ENCODE peak calls at places on chromosomes 1 and 21, in five cellular contexts. R is skeletal muscle cell, G is A549, D is GM23338, L is PC-3. Q is an unnamed sample.

GRCh38 chr1:102572637-102573036 is 535.7 kb downstream of the COL11A1 start:
- DNase-seq in R (no peak), G (no peak), D (no peak), L (peak), Q (no peak)

GRCh38 chr1:115764541-115764940 is 4.0 kb downstream of the CASQ2 start:
- DNase-seq in R (no peak), G (peak), D (peak), L (peak), Q (no peak)

GRCh38 chr1:64043976-64044375 is 159.4 kb upstream of the UBE2U start:
- DNase-seq in R (peak), G (no peak), D (no peak), L (peak), Q (peak)

GRCh38 chr1:75134939-75135828 is 996 bp downstream of the LHX8 start:
- DNase-seq in R (no peak), G (no peak), D (peak), L (no peak), Q (no peak)

GRCh38 chr1:244163131-244163530 is 112.0 kb downstream of the ZBTB18 start:
- DNase-seq in R (peak), G (no peak), D (no peak), L (peak), Q (no peak)

GRCh38 chr1:235767795-235768194 is 98.9 kb downstream of the LYST start:
- DNase-seq in R (no peak), G (no peak), D (no peak), L (no peak), Q (no peak)

GRCh38 chr1:170481000-170481399 is 51.0 kb upstream of the GORAB start:
- DNase-seq in R (no peak), G (no peak), D (no peak), L (no peak), Q (no peak)

GRCh38 chr1:88029899-88030298 is 654.2 kb upstream of the PKN2 start:
- DNase-seq in R (no peak), G (no peak), D (peak), L (no peak), Q (no peak)

GRCh38 chr1:99173282-99173681 is 91.0 kb upstream of the PLPPR4 start:
- DNase-seq in R (no peak), G (no peak), D (no peak), L (no peak), Q (peak)

GRCh38 chr1:9211291-9211811 is 23.2 kb upstream of the H6PD start:
- DNase-seq in R (peak), G (no peak), D (no peak), L (no peak), Q (no peak)

GRCh38 chr21:45150630-45151265 is 76.4 kb downstream of the ADARB1 start:
- DNase-seq in R (no peak), G (no peak), D (no peak), L (no peak), Q (no peak)

GRCh38 chr1:57623039-57623790 is 199.4 kb upstream of the DAB1 start:
- DNase-seq in R (no peak), G (no peak), D (peak), L (no peak), Q (no peak)

GRCh38 chr1:84883286-84883685 is 9.7 kb downstream of the LPAR3 start:
- DNase-seq in R (no peak), G (no peak), D (no peak), L (peak), Q (no peak)

GRCh38 chr1:85307987-85308836 is 31.8 kb upstream of the BCL10 start:
- DNase-seq in R (no peak), G (peak), D (peak), L (peak), Q (no peak)

GRCh38 chr1:101452825-101453224 is 216.0 kb downstream of the S1PR1 start:
- DNase-seq in R (no peak), G (no peak), D (no peak), L (no peak), Q (no peak)

GRCh38 chr1:157678721-157679120 is 21.8 kb downstream of the FCRL3 start:
- DNase-seq in R (no peak), G (no peak), D (no peak), L (no peak), Q (no peak)

GRCh38 chr1:247487057-247487456 is 29.2 kb upstream of the OR2B11 start:
- DNase-seq in R (peak), G (peak), D (peak), L (peak), Q (no peak)

GRCh38 chr1:15013767-15014166 is 139.8 kb upstream of the TMEM51 start:
- DNase-seq in R (no peak), G (no peak), D (no peak), L (no peak), Q (no peak)

GRCh38 chr1:235429143-235429542 is 61.9 kb downstream of the TBCE start:
- DNase-seq in R (no peak), G (no peak), D (no peak), L (peak), Q (no peak)

GRCh38 chr1:97451422-97451821 is 469.4 kb downstream of the DPYD start:
- DNase-seq in R (no peak), G (no peak), D (no peak), L (no peak), Q (no peak)

GRCh38 chr1:114152211-114153050 is 1.2 kb downstream of the SYT6 start:
- DNase-seq in R (peak), G (peak), D (peak), L (peak), Q (no peak)

GRCh38 chr1:27922272-27922671 is 12.5 kb upstream of the SMPDL3B start:
- DNase-seq in R (no peak), G (no peak), D (no peak), L (no peak), Q (no peak)

GRCh38 chr1:234726359-234726836 is 116.4 kb upstream of the IRF2BP2 start:
- DNase-seq in R (peak), G (no peak), D (peak), L (no peak), Q (no peak)

GRCh38 chr1:44849575-44850132 is 6.6 kb upstream of the PTCH2 start:
- DNase-seq in R (no peak), G (no peak), D (no peak), L (no peak), Q (no peak)

GRCh38 chr1:78919150-78919549 is 87.4 kb downstream of the ADGRL4 start:
- DNase-seq in R (no peak), G (no peak), D (peak), L (no peak), Q (no peak)

GRCh38 chr1:29682918-29683314 is 446.6 kb downstream of the PTPRU start:
- DNase-seq in R (no peak), G (no peak), D (no peak), L (peak), Q (no peak)
- H3K4me3 ChIP-seq in R (no peak), G (no peak), D (no peak), L (no peak), Q (no peak)

GRCh38 chr1:51454554-51454953 is 64.5 kb downstream of the EPS15 start:
- DNase-seq in R (no peak), G (no peak), D (no peak), L (no peak), Q (no peak)
- H3K4me3 ChIP-seq in R (no peak), G (no peak), D (no peak), L (no peak), Q (no peak)

GRCh38 chr1:54885237-54885679 is 1.7 kb downstream of the DHCR24 start:
- DNase-seq in R (no peak), G (no peak), D (no peak), L (peak), Q (no peak)

GRCh38 chr1:54884768-54885167 is 2.2 kb downstream of the DHCR24 start:
- DNase-seq in R (no peak), G (no peak), D (no peak), L (no peak), Q (no peak)

GRCh38 chr1:54883349-54884102 is 3.5 kb downstream of the DHCR24 start:
- DNase-seq in R (peak), G (no peak), D (no peak), L (no peak), Q (no peak)

GRCh38 chr1:54882483-54882882 is 4.5 kb downstream of the DHCR24 start:
- DNase-seq in R (no peak), G (no peak), D (no peak), L (peak), Q (no peak)

GRCh38 chr1:54884135-54884586 is 2.8 kb downstream of the DHCR24 start:
- DNase-seq in R (no peak), G (no peak), D (no peak), L (no peak), Q (no peak)
- H3K4me3 ChIP-seq in R (no peak), G (no peak), D (peak), L (peak), Q (no peak)

GRCh38 chr1:21667348-21668231 is 1.6 kb downstream of the RAP1GAP start:
- DNase-seq in R (no peak), G (no peak), D (no peak), L (no peak), Q (no peak)

GRCh38 chr1:21668232-21669032 is 725 bp downstream of the RAP1GAP start:
- DNase-seq in R (no peak), G (no peak), D (peak), L (no peak), Q (no peak)

GRCh38 chr1:21670059-21670881 is 1.1 kb upstream of the RAP1GAP start:
- DNase-seq in R (no peak), G (no peak), D (peak), L (no peak), Q (no peak)

GRCh38 chr1:21669287-21670058 is at the start of gene RAP1GAP:
- DNase-seq in R (no peak), G (no peak), D (peak), L (no peak), Q (no peak)

GRCh38 chr1:21669033-21669286 is 197 bp downstream of the RAP1GAP start:
- DNase-seq in R (no peak), G (no peak), D (no peak), L (no peak), Q (no peak)
- H3K4me3 ChIP-seq in R (peak), G (peak), D (peak), L (peak), Q (peak)

DNA sequence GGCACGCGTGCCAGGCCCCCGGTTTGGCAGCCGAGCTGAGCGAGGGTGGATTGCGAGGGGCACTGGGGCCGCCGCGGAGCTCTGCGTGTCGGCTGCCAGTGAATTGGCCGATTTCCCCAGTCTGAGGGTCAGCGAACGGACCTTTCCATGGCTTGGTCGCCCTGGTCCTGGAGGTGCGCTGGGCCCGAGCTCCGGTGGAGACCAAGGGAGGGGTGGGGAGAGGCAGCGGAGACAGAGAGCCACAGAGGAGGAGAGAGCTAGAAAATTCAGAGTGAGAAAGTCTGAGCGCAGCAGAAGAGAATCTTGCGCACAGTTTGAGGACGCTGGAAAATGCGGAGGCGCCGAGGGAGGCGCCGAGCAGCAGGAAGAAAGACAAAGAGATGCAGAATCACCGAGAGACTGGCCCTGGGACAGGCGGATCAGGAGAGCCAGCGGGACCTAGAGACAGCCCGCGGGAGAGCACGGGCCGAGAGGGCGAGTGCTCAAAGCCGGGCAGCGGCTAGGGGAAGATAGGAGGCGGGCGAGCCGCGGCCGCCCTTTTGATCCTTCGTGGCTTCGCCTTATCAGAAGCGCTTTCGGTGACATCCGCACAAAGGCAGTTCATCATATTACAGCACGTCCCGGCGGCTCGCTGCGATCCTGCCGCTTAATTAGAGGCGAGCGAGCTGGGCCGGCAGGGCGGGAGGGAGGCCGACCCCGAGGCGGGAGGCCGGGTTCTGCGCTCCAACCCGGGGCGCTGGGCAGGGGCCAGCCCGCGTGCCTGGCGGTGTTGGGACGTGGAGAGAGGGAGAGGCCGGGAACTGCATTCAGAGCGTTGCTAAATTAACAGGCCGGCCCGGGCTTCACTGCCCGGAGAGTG is 12.7 kb downstream of the PAX7 start:
- DNase-seq in R (no peak), G (no peak), D (peak), L (peak), Q (no peak)
- H3K4me3 ChIP-seq in R (peak), G (no peak), D (peak), L (peak), Q (no peak)

GRCh38 chr1:51877434-51878306 is 857 bp downstream of the NRDC start:
- DNase-seq in R (no peak), G (no peak), D (peak), L (peak), Q (no peak)

GRCh38 chr1:51878616-51879336 is at the start of gene NRDC:
- DNase-seq in R (peak), G (peak), D (peak), L (peak), Q (peak)

GRCh38 chr1:51875291-51875772 is 3.2 kb downstream of the NRDC start:
- DNase-seq in R (no peak), G (no peak), D (no peak), L (peak), Q (no peak)

GRCh38 chr1:51878307-51878615 is 266 bp downstream of the NRDC start:
- DNase-seq in R (no peak), G (no peak), D (no peak), L (no peak), Q (no peak)

GRCh38 chr1:51875836-51876235 is 2.7 kb downstream of the NRDC start:
- DNase-seq in R (no peak), G (no peak), D (no peak), L (no peak), Q (no peak)
- H3K4me3 ChIP-seq in R (no peak), G (no peak), D (peak), L (peak), Q (no peak)

DNA sequence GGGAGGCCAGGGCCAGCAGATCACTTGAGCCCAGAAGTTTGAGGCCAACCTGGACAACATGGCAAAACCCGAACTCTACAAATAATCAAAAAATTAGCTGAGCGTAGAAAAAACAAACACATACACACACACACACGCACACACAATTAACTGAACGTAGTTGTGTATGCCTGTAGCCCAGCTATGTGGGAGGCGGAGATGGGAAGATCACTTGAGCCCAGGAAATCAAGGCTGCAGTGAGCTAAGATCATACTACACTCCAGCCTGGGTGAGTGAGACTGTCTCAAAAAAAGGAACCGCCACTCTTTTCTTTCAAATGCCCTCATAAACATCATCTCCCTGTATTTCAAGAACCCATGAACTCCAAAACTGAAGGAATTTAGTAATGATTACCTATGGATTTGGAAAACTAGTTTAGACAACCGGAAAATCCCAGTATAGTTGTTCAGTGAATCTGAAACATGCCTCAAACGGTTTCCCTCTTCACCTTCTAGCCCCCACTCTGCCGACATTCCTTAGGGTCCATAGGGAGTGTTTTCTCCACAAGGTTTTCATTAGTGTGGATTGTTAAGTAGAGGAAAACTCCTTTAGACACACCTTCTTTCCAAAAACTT is 4.5 kb downstream of the TXNIP start:
- DNase-seq in R (peak), G (no peak), D (no peak), L (no peak), Q (no peak)
- H3K4me3 ChIP-seq in R (peak), G (no peak), D (no peak), L (no peak), Q (no peak)

GRCh38 chr1:174969977-174970376 is 29.8 kb upstream of the CACYBP start:
- DNase-seq in R (no peak), G (no peak), D (no peak), L (no peak), Q (no peak)
- H3K4me3 ChIP-seq in R (no peak), G (no peak), D (no peak), L (no peak), Q (no peak)

DNA sequence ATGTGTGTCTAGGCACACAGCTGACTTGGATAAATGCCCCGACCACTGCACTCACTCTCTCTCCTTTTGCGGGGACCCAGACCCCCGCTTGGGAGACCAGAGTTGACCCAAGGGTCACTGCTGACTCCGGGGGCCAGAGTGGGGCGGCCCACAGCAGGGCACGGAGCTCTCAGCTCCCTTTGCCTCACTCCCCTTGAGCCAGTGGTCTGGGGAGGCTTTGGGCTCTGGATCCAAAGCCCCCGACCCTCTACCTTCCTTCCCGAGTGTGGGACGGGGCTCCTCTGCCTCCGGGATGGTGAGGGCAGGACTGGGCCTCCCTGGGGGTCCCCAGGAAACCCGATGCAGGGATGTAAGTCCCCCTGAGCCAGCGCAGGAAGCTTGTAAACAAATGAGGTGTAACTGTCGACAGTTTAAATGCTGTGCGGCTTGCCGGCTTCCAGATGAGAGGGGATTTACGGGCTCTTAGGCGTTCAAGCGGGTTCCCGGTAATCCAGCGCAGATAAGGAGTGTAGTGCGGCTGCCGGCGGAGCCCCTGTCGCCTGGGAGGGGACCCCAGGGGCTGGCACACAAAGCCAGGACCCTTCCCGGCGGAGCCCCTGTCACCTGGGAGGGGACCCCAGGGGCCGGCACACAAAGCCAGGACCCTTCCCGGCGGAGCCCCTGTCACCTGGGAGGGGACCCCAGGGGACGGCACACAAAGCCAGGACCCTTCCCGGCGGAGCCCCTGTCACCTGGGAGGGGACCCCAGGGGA is 7.4 kb downstream of the ACTRT2 start:
- DNase-seq in R (no peak), G (no peak), D (no peak), L (no peak), Q (no peak)
- H3K4me3 ChIP-seq in R (no peak), G (no peak), D (no peak), L (no peak), Q (no peak)

Q was measured in BJ.